ENCODE peak calls at places on chromosomes 12 and 14, in eight cellular contexts. B, P, D, A, E, T, L and K are unnamed samples.

GRCh38 chr12:120971299-120972180 is 6.8 kb upstream of the HNF1A start:
- DNase-seq in A (peak), T (peak), B (peak), P (peak), E (peak), D (peak), L (peak), K (peak)

GRCh38 chr12:111636209-111636928 is 37.3 kb upstream of the ATXN2 start:
- DNase-seq in P (peak), E (peak), D (no peak), L (peak), B (no peak), T (peak), A (peak), K (no peak)

GRCh38 chr12:57629897-57630471 is 3.0 kb downstream of the B4GALNT1 start:
- DNase-seq in A (no peak), B (no peak), T (no peak), P (peak), D (no peak), E (no peak), L (no peak), K (no peak)

GRCh38 chr12:6271281-6271680 is 39.2 kb upstream of the PLEKHG6 start:
- DNase-seq in D (no peak), A (no peak), P (no peak), L (no peak), T (no peak), B (no peak), E (no peak), K (no peak)

GRCh38 chr12:114479831-114480230 is 73.9 kb upstream of the TBX5 start:
- DNase-seq in A (peak), T (no peak), D (no peak), B (no peak), P (peak), E (no peak), L (peak), K (no peak)

GRCh38 chr12:123358035-123358434 is 6.6 kb downstream of the SBNO1 start:
- DNase-seq in E (no peak), A (no peak), B (no peak), D (no peak), P (no peak), L (no peak), T (no peak), K (no peak)

GRCh38 chr12:111122458-111122878 is 202.1 kb upstream of the MYL2 start:
- DNase-seq in A (no peak), P (no peak), D (no peak), B (no peak), L (no peak), T (no peak), E (no peak), K (no peak)

GRCh38 chr12:69548687-69549086 is 36.6 kb upstream of the CCT2 start:
- DNase-seq in P (no peak), E (no peak), L (no peak), A (no peak), T (no peak), D (no peak), B (no peak), K (no peak)

GRCh38 chr12:115811929-115812328 is 465.6 kb downstream of the MED13L start:
- DNase-seq in A (peak), P (no peak), L (no peak), B (no peak), E (peak), T (no peak), D (no peak), K (no peak)

GRCh38 chr12:133106253-133106652 is 23.8 kb downstream of the ZNF891 start:
- DNase-seq in T (no peak), P (no peak), D (no peak), E (peak), B (no peak), L (peak), A (no peak), K (no peak)

GRCh38 chr12:64806173-64806572 is 18.3 kb upstream of the TBC1D30 start:
- DNase-seq in P (no peak), A (no peak), E (no peak), D (no peak), T (no peak), B (no peak), L (no peak), K (no peak)

GRCh38 chr14:54589843-54590242 is 22.9 kb downstream of the SAMD4A start:
- DNase-seq in P (no peak), L (peak), D (no peak), A (no peak), E (peak), T (no peak), B (no peak), K (no peak)

GRCh38 chr12:84497819-84498218 is 414.8 kb downstream of the SLC6A15 start:
- DNase-seq in T (no peak), D (peak), P (peak), L (peak), B (no peak), E (peak), A (no peak), K (peak)

GRCh38 chr12:124520258-124520657 is 47.2 kb downstream of the NCOR2 start:
- DNase-seq in D (no peak), P (no peak), E (no peak), T (peak), A (no peak), L (peak), B (peak), K (no peak)

GRCh38 chr12:131901431-131902331 is 7.3 kb downstream of the ULK1 start:
- DNase-seq in A (no peak), L (no peak), E (no peak), P (no peak), D (no peak), T (no peak), B (no peak), K (no peak)

GRCh38 chr12:6551063-6551461 is 4.8 kb downstream of the IFFO1 start:
- DNase-seq in B (no peak), L (peak), E (no peak), P (no peak), T (no peak), A (no peak), D (no peak), K (no peak)

GRCh38 chr12:105409286-105409685 is 78.8 kb downstream of the C12orf75 start:
- DNase-seq in E (no peak), L (no peak), P (no peak), T (no peak), A (no peak), D (no peak), B (no peak), K (no peak)

GRCh38 chr12:105406497-105406896 is 76.0 kb downstream of the C12orf75 start:
- DNase-seq in A (no peak), P (no peak), T (no peak), L (no peak), D (no peak), E (no peak), B (no peak), K (no peak)

GRCh38 chr12:105414088-105414487 is 83.6 kb downstream of the C12orf75 start:
- DNase-seq in L (no peak), A (no peak), B (no peak), P (no peak), T (no peak), E (no peak), D (no peak), K (no peak)

DNA sequence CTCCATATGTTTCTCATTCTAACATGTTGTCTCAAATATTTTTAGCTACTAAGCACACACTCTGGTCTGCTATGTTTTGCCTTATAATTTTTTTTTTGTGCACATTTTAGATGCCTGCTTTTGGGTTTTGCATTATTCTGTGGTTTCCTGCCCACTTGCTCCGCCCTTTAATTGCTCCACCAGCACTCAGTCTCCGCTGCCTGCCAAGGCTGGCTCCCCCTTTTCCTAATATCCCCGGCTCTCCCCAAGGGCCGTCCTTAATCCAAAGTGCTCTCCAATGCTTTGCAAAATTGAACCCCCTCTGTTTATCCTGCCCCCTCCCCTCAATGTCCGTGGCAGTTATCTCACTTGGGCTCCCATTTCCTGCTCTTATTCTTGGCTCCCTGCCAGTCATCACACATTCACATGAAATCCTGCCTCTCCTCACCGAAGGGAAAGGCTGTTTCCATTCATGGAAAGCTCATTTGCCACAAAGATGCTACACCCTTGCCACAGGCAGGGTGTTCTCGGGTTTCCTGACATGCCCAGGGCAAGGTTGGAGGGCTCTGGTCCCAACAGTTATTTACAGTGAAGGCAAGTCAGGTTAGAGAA is 79.5 kb downstream of the C12orf75 start:
- DNase-seq in A (peak), B (no peak), T (no peak), P (no peak), D (no peak), E (peak), L (peak), K (no peak)
- H3K4me2 ChIP-seq in A (peak), B (no peak), T (no peak), P (no peak), D (no peak), E (peak), L (peak), K (no peak)

GRCh38 chr12:126908765-126909142 is 1358.2 kb upstream of the TMEM132C start:
- DNase-seq in L (no peak), T (no peak), D (no peak), B (no peak), A (no peak), E (no peak), P (no peak), K (no peak)
- H3K27ac ChIP-seq in L (no peak), T (no peak), D (no peak), B (no peak), A (no peak), E (no peak), P (no peak), K (no peak)

GRCh38 chr12:58918475-58918874 is 1.8 kb downstream of the LRIG3 start:
- DNase-seq in L (peak), B (no peak), E (peak), P (peak), A (no peak), D (no peak), T (peak), K (no peak)
- H3K4me3 ChIP-seq in L (peak), B (peak), E (peak), P (peak), A (peak), D (peak), T (peak), K (no peak)

DNA sequence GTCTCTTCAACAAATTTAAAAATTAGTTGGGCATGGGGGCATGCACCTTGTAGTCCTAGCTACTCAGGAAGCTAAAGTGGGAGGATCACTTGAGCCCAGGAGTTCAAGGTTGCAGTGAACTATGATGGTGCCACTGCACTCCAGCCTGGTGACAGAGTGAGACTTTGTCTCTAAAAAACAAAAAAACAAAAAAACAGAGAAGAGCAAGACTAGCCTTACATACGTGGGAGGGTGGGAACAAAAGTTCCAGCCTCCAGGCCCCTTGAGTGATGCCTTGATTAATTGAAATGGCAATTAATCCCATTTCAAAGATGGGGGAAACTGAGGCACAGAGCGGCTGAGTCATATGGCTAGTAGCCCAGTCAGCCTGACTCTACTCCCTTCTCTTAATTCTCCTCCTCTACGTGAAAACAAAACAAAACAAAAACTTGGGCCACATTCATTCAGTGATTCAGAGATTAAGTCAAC is 3.3 kb upstream of the FAM222A start:
- DNase-seq in L (no peak), D (no peak), A (no peak), P (no peak), B (no peak), T (no peak), E (no peak), K (no peak)
- H3K4me2 ChIP-seq in L (no peak), D (no peak), A (no peak), P (no peak), B (no peak), T (no peak), E (no peak), K (no peak)

DNA sequence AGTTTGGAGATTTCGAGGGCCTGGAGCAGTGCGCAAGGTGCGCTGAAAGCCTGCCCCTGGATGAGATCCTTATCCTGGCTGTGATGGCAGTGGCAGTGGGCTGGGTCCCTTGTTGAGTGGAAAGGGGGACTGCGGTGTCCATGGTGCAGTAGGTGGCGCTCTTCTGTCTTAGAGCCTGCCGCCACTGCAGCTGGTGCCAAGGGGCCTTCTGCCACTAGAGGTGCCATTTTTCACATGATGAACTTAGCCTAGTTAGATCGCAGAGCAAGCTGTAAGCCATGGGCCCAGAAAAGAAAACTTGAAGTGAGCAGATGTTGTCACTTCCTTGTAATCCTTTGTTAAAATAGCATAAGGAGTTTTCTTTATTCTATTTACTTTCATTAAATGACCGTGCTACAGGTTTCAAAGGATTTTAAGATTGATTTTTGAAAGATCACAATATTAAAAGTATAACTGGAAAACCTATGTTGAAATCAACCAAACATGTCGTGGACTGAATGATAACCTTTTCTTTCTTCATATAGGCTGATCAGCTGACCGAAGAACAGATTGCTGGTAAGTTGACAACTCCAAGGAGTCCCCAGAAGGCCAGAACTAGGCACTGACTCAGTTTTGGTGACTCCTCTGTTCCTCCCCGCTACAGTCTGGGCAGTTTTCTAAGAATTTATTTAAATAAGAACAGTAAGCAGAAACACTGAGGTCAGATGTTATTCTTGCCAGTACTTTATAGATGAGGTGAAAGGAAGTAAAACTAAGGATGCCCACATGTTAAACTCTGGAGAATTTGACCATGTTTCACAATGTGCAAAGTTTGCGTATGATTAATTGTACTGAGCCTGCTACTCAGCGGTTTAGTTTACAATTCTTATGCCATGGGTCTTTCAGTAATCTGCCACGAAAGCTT is 3.0 kb downstream of the CALM1 start:
- DNase-seq in A (peak), D (peak), P (peak), T (peak), B (peak), E (peak), L (peak), K (peak)
- H3K27ac ChIP-seq in A (peak), D (no peak), P (no peak), T (no peak), B (peak), E (peak), L (peak), K (no peak)